ENCODE peak calls at places on chromosomes 16 and 17, in nine cellular contexts. B, S, X, M, D, Y, O, F and K are unnamed samples.
A peak's percentile ranks its signal among the peaks of the same experiment; 100 is the strongest.

GRCh38 chr16:2385441-2385840 is 43.8 kb upstream of the CCNF start:
- DNase-seq in X (peak; percentile 37), S (no peak), M (no peak), F (no peak), D (no peak), Y (peak; percentile 59), B (no peak), O (no peak), K (peak; percentile 40)

GRCh38 chr17:8745586-8746500 is 1.2 kb upstream of the CCDC42 start:
- DNase-seq in X (peak; percentile 84), S (peak; percentile 68), M (peak; percentile 4), Y (no peak), F (peak; percentile 63), D (peak; percentile 44), O (peak; percentile 77), B (peak; percentile 93), K (peak; percentile 59)

GRCh38 chr16:89958068-89958467 is 9.5 kb downstream of the DEF8 start:
- DNase-seq in O (no peak), S (no peak), X (no peak), B (peak; percentile 77), D (no peak), F (no peak), Y (no peak), M (no peak), K (peak; percentile 38)

GRCh38 chr17:76565728-76566612 is 19.7 kb downstream of the ST6GALNAC2 start:
- DNase-seq in O (no peak), D (no peak), F (no peak), S (no peak), B (no peak), X (no peak), Y (no peak), M (no peak), K (no peak)

GRCh38 chr17:65051922-65052321 is 4.6 kb downstream of the GNA13 start:
- DNase-seq in B (no peak), O (no peak), X (no peak), M (no peak), F (no peak), D (no peak), Y (no peak), S (no peak), K (no peak)

GRCh38 chr16:28213396-28213795 is 1.6 kb upstream of the XPO6 start:
- DNase-seq in M (no peak), B (no peak), S (no peak), X (no peak), D (no peak), O (no peak), Y (no peak), F (no peak), K (no peak)

GRCh38 chr16:6066601-6067000 is 969.0 kb upstream of the EEF2KMT start:
- DNase-seq in O (no peak), D (no peak), F (no peak), M (no peak), Y (no peak), S (no peak), B (no peak), X (no peak), K (no peak)

GRCh38 chr17:78107457-78107856 is 21.1 kb downstream of the TMC6 start:
- DNase-seq in S (no peak), M (no peak), F (no peak), Y (no peak), O (no peak), D (no peak), B (no peak), X (no peak), K (no peak)

GRCh38 chr16:75257886-75258806 is 6.7 kb upstream of the BCAR1 start:
- DNase-seq in D (no peak), Y (no peak), S (no peak), O (no peak), M (no peak), X (no peak), B (no peak), F (no peak), K (no peak)

GRCh38 chr17:27400991-27401390 is 55.3 kb upstream of the KSR1 start:
- DNase-seq in S (peak; percentile 17), O (no peak), F (no peak), M (no peak), D (no peak), B (no peak), Y (no peak), X (no peak), K (no peak)

GRCh38 chr16:66121466-66121865 is 245.0 kb upstream of the CDH5 start:
- DNase-seq in O (no peak), F (no peak), X (no peak), M (no peak), Y (no peak), S (no peak), D (no peak), B (no peak), K (no peak)

GRCh38 chr16:1057252-1057932 is 15.2 kb upstream of the SSTR5 start:
- DNase-seq in X (peak; percentile 68), S (peak; percentile 63), F (peak; percentile 66), M (no peak), D (no peak), O (no peak), B (peak; percentile 95), Y (no peak), K (peak; percentile 47)

GRCh38 chr16:77905356-77905920 is 116.9 kb upstream of the CLEC3A start:
- DNase-seq in O (no peak), B (no peak), F (no peak), X (peak; percentile 13), Y (no peak), S (no peak), M (no peak), D (no peak), K (no peak)
- TF ChIP-seq CTCF in O (no peak), B (no peak), F (no peak), X (no peak), Y (no peak), S (no peak), M (no peak), D (no peak), K (no peak)

GRCh38 chr16:11585460-11586374 is 1.0 kb downstream of the LITAF start:
- DNase-seq in S (peak; percentile 42), D (no peak), Y (no peak), O (peak; percentile 35), X (no peak), F (peak; percentile 25), B (no peak), M (no peak), K (peak; percentile 20)

GRCh38 chr16:11588321-11589244 is 1.9 kb upstream of the LITAF start:
- DNase-seq in D (no peak), Y (no peak), M (no peak), F (no peak), S (no peak), B (no peak), O (no peak), X (no peak), K (no peak)

GRCh38 chr16:11586856-11587642 is at the start of gene LITAF:
- DNase-seq in F (peak; percentile 61), Y (no peak), M (no peak), S (peak; percentile 78), O (peak; percentile 76), X (peak; percentile 88), B (peak; percentile 79), D (no peak), K (peak; percentile 84)

GRCh38 chr16:11586375-11586855 is 304 bp downstream of the LITAF start:
- DNase-seq in X (peak; percentile 27), Y (no peak), B (no peak), S (no peak), D (no peak), F (no peak), M (no peak), O (no peak), K (peak; percentile 41)

DNA sequence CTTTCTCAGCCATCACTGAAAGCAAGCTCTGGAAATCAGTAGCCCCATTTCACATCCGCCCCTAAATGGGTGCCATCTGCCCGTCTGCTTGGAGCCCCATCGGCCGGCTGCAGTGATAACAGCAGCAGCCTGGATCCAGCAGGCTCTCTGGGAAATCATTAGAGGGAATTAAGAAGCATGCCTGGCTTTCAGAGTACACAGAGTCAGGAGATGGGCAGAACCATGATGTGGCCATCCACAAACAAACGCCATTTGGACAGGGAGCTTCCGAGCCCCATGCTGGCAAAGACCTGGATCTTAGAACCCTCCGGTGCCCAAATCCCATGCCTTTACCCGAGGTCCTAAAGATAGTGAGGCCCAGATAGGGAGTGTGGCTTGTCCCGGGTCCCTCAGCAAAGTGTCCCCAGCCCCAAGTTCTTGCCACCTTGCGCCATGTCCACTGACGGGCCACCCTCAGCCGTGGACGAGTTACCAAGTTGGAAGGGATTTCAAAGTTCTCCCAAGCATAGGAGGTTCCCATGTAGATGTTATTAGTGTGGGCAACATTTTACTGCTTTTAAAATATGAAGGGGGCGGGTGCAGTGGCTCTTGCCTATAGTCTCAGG is 1.0 kb upstream of the LITAF start:
- DNase-seq in X (no peak), M (no peak), B (no peak), D (no peak), F (no peak), O (no peak), Y (no peak), S (no peak), K (no peak)
- H3K27ac ChIP-seq in X (peak overlapping the region; percentile 82), M (no peak overlapping the region), B (no peak overlapping the region), D (peak overlapping the region; percentile 97), F (no peak overlapping the region), O (peak overlapping the region; percentile 97), Y (peak overlapping the region; percentile 60), S (peak overlapping the region; percentile 95), K (peak overlapping the region; percentile 86)

DNA sequence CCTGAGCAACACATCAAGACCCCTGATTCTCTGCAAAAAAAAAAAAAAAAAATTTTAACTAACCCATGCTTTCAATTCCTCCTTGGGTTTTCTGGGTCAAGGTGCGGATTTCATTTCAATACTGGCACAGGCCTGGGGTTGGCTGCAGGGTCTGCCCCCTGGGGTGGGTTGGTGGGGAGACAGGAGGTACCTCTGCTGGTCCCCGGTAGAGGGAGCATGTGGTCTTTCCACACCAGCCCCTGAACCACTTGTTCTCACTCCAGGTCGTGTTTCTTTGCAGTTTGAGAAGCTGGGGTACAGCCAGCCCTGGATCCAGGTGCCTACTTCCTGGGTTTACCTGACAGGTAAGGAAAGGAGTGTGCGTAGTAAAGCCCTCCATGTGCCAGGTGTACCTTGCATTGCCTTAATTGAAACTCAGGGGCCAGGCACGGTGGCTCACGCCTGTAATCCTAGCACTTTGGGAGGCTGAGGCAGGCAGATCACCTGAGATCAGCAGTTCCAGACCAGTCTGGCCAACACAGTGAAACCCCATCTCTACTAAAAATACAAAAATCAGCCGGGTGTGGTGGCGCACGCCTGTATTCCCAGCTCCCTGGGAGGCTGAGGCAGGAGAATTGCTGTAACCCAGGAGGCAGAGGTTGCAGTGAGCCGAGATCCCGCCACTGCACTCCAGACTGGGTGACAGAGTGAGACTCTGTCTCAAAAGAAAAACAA is 21.8 kb downstream of the SDR42E2 start:
- DNase-seq in B (peak; percentile 77), X (no peak), D (no peak), F (no peak), M (no peak), O (no peak), Y (no peak), S (no peak), K (no peak)
- TF ChIP-seq CTCF in B (peak; percentile 69), X (no peak), D (no peak), F (no peak), M (peak; percentile 43), O (no peak), Y (peak; percentile 47), S (no peak), K (peak; percentile 16)

GRCh38 chr17:35236821-35237220 is 6.1 kb upstream of the SLFN5 start:
- DNase-seq in X (no peak), D (no peak), F (no peak), B (no peak), S (no peak), O (no peak), Y (no peak), M (no peak), K (no peak)
- H3K27ac ChIP-seq in X (no peak overlapping the region), D (no peak overlapping the region), F (no peak overlapping the region), B (no peak overlapping the region), S (no peak overlapping the region), O (no peak overlapping the region), Y (no peak overlapping the region), M (peak overlapping the region; percentile 21), K (no peak overlapping the region)